ENCODE peak calls at places on chromosomes 2 and 18, in five cellular contexts. S is hepatocyte, D is IMR-90, T is K562, W is GM23338. J is an unnamed sample.

GRCh38 chr2:503288-503999 is 173.8 kb downstream of the TMEM18 start:
- DNase-seq in S (no peak), D (no peak), T (no peak), W (no peak), J (no peak)

GRCh38 chr18:26185267-26185666 is 41.0 kb upstream of the TAF4B start:
- DNase-seq in S (no peak), D (no peak), T (no peak), W (peak; percentile 73), J (no peak)

GRCh38 chr2:237465515-237466227 is 21.4 kb upstream of the MLPH start:
- DNase-seq in S (no peak), D (peak; percentile 99), T (peak; percentile 39), W (no peak), J (peak; percentile 99)

GRCh38 chr18:33611525-33612135 is 33.6 kb downstream of the ASXL3 start:
- DNase-seq in S (no peak), D (no peak), T (no peak), W (no peak), J (peak; percentile 45)

GRCh38 chr2:60413069-60413818 is 140.2 kb downstream of the BCL11A start:
- DNase-seq in S (no peak), D (no peak), T (no peak), W (no peak), J (no peak)

GRCh38 chr2:12861344-12861942 is 144.7 kb downstream of the TRIB2 start:
- DNase-seq in S (no peak), D (peak; percentile 78), T (no peak), W (no peak), J (peak; percentile 39)

GRCh38 chr2:60735496-60736250 is 20.4 kb upstream of the PAPOLG start:
- DNase-seq in S (peak; percentile 16), D (no peak), T (peak; percentile 46), W (peak; percentile 74), J (no peak)

GRCh38 chr18:39838831-39839230 is 2116.2 kb upstream of the PIK3C3 start:
- DNase-seq in S (no peak), D (no peak), T (no peak), W (no peak), J (no peak)

GRCh38 chr18:60358516-60358915 is 14.1 kb downstream of the MC4R start:
- DNase-seq in S (no peak), D (peak; percentile 70), T (no peak), W (no peak), J (peak; percentile 53)

GRCh38 chr2:45170191-45170975 is 161.1 kb upstream of the SIX2 start:
- DNase-seq in S (no peak), D (no peak), T (no peak), W (peak; percentile 79), J (no peak)

DNA sequence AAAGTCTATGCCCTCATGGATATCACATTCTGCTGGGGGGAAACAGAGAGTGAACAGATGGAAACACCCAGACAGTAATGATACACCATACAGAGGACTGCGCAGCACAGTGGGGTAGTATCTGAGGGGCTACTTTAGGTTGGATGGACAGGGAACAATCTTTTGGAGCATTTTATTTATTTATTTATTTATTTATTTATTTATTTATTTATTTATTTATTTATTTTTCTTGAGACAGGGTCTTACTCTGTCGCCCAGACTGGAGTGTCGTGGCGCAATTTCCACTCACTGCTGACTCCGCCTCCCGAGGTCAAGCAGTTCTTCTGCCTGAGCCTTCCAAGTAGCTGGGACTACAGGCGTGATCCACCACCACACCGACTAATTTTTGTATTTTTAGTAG is 89.2 kb downstream of the TGOLN2 start:
- DNase-seq in S (no peak), D (no peak), T (no peak), W (no peak), J (no peak)
- H3K4me3 ChIP-seq in S (no peak overlapping the region), D (no peak overlapping the region), T (no peak overlapping the region), W (peak overlapping the region; percentile 47), J (no peak overlapping the region)

GRCh38 chr2:234241656-234242445 is 191.3 kb downstream of the SPP2 start:
- DNase-seq in S (no peak), D (peak; percentile 77), T (no peak), W (no peak), J (peak; percentile 43)
- H2AFZ ChIP-seq in S (no peak overlapping the region), D (no peak overlapping the region), T (no peak overlapping the region), W (no peak overlapping the region), J (no peak overlapping the region)

DNA sequence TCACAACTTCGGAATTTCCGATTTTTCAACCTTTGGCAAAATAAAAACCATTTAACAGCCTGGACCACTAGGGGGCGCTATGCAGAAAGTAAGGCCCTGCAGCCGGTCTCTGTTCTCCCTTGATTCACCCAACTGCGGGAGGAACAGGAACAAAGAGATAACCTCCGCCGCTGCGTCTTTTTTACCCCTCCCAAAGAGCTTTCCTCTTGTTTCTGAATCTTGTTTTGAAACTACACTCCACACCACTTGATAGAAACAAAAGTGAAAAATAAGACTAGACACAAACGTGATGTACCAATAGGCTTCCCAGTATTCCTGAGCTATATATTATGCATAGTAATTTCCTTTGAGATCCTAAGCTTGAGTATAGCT is 231.2 kb downstream of the MYO3B start:
- DNase-seq in S (peak; percentile 88), D (peak; percentile 61), T (peak; percentile 90), W (peak; percentile 94), J (peak; percentile 80)
- H3K4me2 ChIP-seq in S (peak overlapping the region; percentile 63), D (peak overlapping the region; percentile 78), T (peak overlapping the region; percentile 29), W (peak overlapping the region; percentile 19), J (peak overlapping the region; percentile 13)

GRCh38 chr2:173390036-173390435 is 35.4 kb downstream of the CDCA7 start:
- DNase-seq in S (no peak), D (no peak), T (no peak), W (no peak), J (no peak)

GRCh38 chr2:173394575-173394974 is 39.9 kb downstream of the CDCA7 start:
- DNase-seq in S (no peak), D (no peak), T (peak; percentile 14), W (no peak), J (no peak)

GRCh38 chr2:173386441-173387044 is 31.9 kb downstream of the CDCA7 start:
- DNase-seq in S (no peak), D (no peak), T (no peak), W (peak; percentile 33), J (no peak)

GRCh38 chr2:173388795-173389194 is 34.1 kb downstream of the CDCA7 start:
- DNase-seq in S (no peak), D (no peak), T (no peak), W (no peak), J (no peak)
- H3K4me3 ChIP-seq in S (no peak overlapping the region), D (no peak overlapping the region), T (no peak overlapping the region), W (no peak overlapping the region), J (no peak overlapping the region)

GRCh38 chr2:133240505-133241230 is 327.6 kb downstream of the NCKAP5 start:
- DNase-seq in S (no peak), D (peak; percentile 16), T (no peak), W (no peak), J (peak; percentile 26)

GRCh38 chr2:133235959-133236358 is 332.3 kb downstream of the NCKAP5 start:
- DNase-seq in S (no peak), D (peak; percentile 87), T (no peak), W (no peak), J (peak; percentile 18)

DNA sequence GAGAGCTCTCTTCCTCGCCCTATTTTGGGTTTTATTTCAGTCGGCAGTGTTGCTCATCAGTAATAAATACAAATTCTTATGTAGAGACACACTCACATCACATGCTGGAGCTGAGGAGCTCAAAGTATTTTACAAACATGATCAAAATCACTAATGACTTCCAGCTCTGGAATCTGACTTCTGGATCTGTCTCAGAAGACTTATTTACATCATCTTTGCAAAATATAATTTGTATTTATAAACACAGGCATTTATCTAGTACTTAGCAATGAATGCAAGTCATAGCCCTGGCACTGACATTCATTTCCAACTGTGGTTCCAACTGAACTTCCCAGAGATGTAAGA is 327.1 kb downstream of the NCKAP5 start:
- DNase-seq in S (no peak), D (peak; percentile 91), T (no peak), W (no peak), J (peak; percentile 61)
- H2AFZ ChIP-seq in S (no peak overlapping the region), D (peak overlapping the region; percentile 9), T (no peak overlapping the region), W (no peak overlapping the region), J (peak overlapping the region; percentile 19)

GRCh38 chr2:216589779-216590178 is 43.4 kb upstream of the IGFBP2 start:
- DNase-seq in S (no peak), D (no peak), T (no peak), W (no peak), J (no peak)
- H3K4me2 ChIP-seq in S (no peak overlapping the region), D (no peak overlapping the region), T (no peak overlapping the region), W (no peak overlapping the region), J (no peak overlapping the region)

DNA sequence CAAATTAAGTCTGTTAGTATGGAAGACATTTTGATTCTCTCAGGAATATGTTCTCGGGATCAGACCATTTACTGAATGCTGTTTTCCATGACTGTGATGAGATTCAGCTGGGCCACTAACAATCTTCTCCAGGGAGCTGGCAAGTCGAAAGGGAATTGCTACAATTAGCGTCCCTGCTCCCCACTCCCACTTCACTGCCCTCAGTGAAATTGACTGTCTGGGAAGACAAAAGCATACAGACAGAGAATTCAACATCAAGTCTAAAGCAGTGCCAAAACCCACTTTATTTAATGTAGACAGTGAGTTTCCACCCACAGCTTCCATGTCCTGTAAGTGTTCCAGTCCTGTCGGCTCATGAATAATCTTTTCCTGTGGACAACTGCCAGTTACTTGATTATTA is 34.0 kb upstream of the COL3A1 start:
- DNase-seq in S (no peak), D (peak; percentile 20), T (no peak), W (no peak), J (peak; percentile 75)
- H3K4me3 ChIP-seq in S (no peak overlapping the region), D (no peak overlapping the region), T (no peak overlapping the region), W (no peak overlapping the region), J (no peak overlapping the region)

GRCh38 chr2:73254343-73255006 is 20.4 kb downstream of the CCT7 start:
- DNase-seq in S (no peak), D (no peak), T (no peak), W (no peak), J (no peak)

GRCh38 chr2:73252238-73253027 is 18.3 kb downstream of the CCT7 start:
- DNase-seq in S (no peak), D (no peak), T (no peak), W (no peak), J (no peak)

GRCh38 chr2:73253400-73253799 is 19.3 kb downstream of the CCT7 start:
- DNase-seq in S (no peak), D (no peak), T (no peak), W (no peak), J (no peak)

GRCh38 chr2:73255007-73255644 is 21.0 kb downstream of the CCT7 start:
- DNase-seq in S (no peak), D (no peak), T (no peak), W (no peak), J (no peak)

GRCh38 chr2:73253901-73254300 is 19.8 kb downstream of the CCT7 start:
- DNase-seq in S (no peak), D (no peak), T (peak; percentile 32), W (no peak), J (no peak)
- H2AFZ ChIP-seq in S (no peak overlapping the region), D (no peak overlapping the region), T (no peak overlapping the region), W (no peak overlapping the region), J (no peak overlapping the region)

DNA sequence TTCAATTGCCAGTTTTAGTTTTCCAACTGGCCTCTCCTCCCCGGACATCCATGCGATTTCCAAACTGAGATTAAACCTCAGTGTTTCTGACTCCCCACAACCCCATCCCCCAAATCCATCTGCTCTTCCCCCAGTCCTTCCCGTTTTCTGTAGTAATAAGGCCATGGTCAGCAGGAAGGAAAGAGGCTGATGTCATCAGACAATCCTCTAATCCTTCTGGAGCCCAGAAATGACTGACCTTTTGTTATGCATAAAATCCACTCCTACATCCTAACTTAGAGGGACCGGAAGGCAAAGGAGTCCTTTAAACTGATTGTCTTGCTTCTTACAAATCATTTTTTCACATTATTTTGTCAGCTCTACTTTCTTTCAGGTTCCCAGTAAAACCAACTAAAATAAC is 155.8 kb downstream of the INO80D start:
- DNase-seq in S (no peak), D (peak; percentile 55), T (no peak), W (peak; percentile 19), J (peak; percentile 48)
- H3K4me2 ChIP-seq in S (peak overlapping the region; percentile 45), D (peak overlapping the region; percentile 31), T (no peak overlapping the region), W (peak overlapping the region; percentile 14), J (no peak overlapping the region)

GRCh38 chr2:215427585-215427984 is 8.3 kb downstream of the FN1 start:
- DNase-seq in S (no peak), D (peak; percentile 18), T (no peak), W (no peak), J (peak; percentile 47)
- H3K4me3 ChIP-seq in S (no peak overlapping the region), D (no peak overlapping the region), T (no peak overlapping the region), W (no peak overlapping the region), J (no peak overlapping the region)

J was measured in fibroblast of lung.